ENCODE peak calls at places on chromosomes 3 and 15, in eight cellular contexts. One of them, this sample, is unnamed.

GRCh38 chr3:196757876-196758739 is 18.5 kb downstream of the PAK2 start:
- DNase-seq in Panc1: peak
- DNase-seq in activated B cell treated with CpG ODN at 0.5 μM for 24 hours: no peak
- DNase-seq in uterus: no peak
- DNase-seq in foreskin fibroblast: peak
- DNase-seq in A549: peak
- DNase-seq in HFFc6: peak
- DNase-seq in GM20000: no peak
- DNase-seq in this sample: no peak

GRCh38 chr3:46417841-46418611 is 11.0 kb downstream of the CCRL2 start:
- DNase-seq in A549: no peak
- DNase-seq in foreskin fibroblast: no peak
- DNase-seq in Panc1: no peak
- DNase-seq in activated B cell treated with CpG ODN at 0.5 μM for 24 hours: no peak
- DNase-seq in GM20000: no peak
- DNase-seq in HFFc6: no peak
- DNase-seq in uterus: no peak
- DNase-seq in this sample: no peak

GRCh38 chr3:120445654-120446053 is 5.1 kb downstream of the FSTL1 start:
- DNase-seq in foreskin fibroblast: no peak
- DNase-seq in GM20000: no peak
- DNase-seq in HFFc6: no peak
- DNase-seq in activated B cell treated with CpG ODN at 0.5 μM for 24 hours: no peak
- DNase-seq in Panc1: no peak
- DNase-seq in uterus: no peak
- DNase-seq in A549: no peak
- DNase-seq in this sample: no peak

GRCh38 chr3:82627733-82628132 is 866.3 kb upstream of the GBE1 start:
- DNase-seq in activated B cell treated with CpG ODN at 0.5 μM for 24 hours: no peak
- DNase-seq in HFFc6: no peak
- DNase-seq in GM20000: no peak
- DNase-seq in uterus: no peak
- DNase-seq in Panc1: no peak
- DNase-seq in A549: no peak
- DNase-seq in foreskin fibroblast: no peak
- DNase-seq in this sample: no peak

GRCh38 chr3:140742116-140742515 is 64.3 kb downstream of the TRIM42 start:
- DNase-seq in HFFc6: no peak
- DNase-seq in Panc1: no peak
- DNase-seq in foreskin fibroblast: no peak
- DNase-seq in uterus: no peak
- DNase-seq in A549: no peak
- DNase-seq in activated B cell treated with CpG ODN at 0.5 μM for 24 hours: no peak
- DNase-seq in GM20000: no peak
- DNase-seq in this sample: no peak

GRCh38 chr3:81465510-81465909 is 295.9 kb downstream of the GBE1 start:
- DNase-seq in activated B cell treated with CpG ODN at 0.5 μM for 24 hours: no peak
- DNase-seq in A549: no peak
- DNase-seq in uterus: no peak
- DNase-seq in GM20000: no peak
- DNase-seq in foreskin fibroblast: peak
- DNase-seq in Panc1: no peak
- DNase-seq in HFFc6: no peak
- DNase-seq in this sample: no peak

GRCh38 chr15:68774521-68775293 is 46.0 kb downstream of the ANP32A start:
- DNase-seq in activated B cell treated with CpG ODN at 0.5 μM for 24 hours: no peak
- DNase-seq in GM20000: no peak
- DNase-seq in uterus: no peak
- DNase-seq in Panc1: no peak
- DNase-seq in HFFc6: no peak
- DNase-seq in A549: no peak
- DNase-seq in foreskin fibroblast: peak
- DNase-seq in this sample: no peak

GRCh38 chr15:94205366-94205765 is 26.0 kb upstream of the MCTP2 start:
- DNase-seq in A549: no peak
- DNase-seq in activated B cell treated with CpG ODN at 0.5 μM for 24 hours: no peak
- DNase-seq in GM20000: no peak
- DNase-seq in Panc1: no peak
- DNase-seq in foreskin fibroblast: peak
- DNase-seq in HFFc6: peak
- DNase-seq in uterus: no peak
- DNase-seq in this sample: no peak

GRCh38 chr15:61929452-61929851 is 130.8 kb downstream of the VPS13C start:
- DNase-seq in A549: no peak
- DNase-seq in foreskin fibroblast: no peak
- DNase-seq in Panc1: no peak
- DNase-seq in activated B cell treated with CpG ODN at 0.5 μM for 24 hours: no peak
- DNase-seq in HFFc6: no peak
- DNase-seq in GM20000: no peak
- DNase-seq in uterus: no peak
- DNase-seq in this sample: no peak

GRCh38 chr3:43644443-43644842 is 22.6 kb upstream of the ANO10 start:
- DNase-seq in uterus: no peak
- DNase-seq in HFFc6: no peak
- DNase-seq in A549: no peak
- DNase-seq in foreskin fibroblast: no peak
- DNase-seq in GM20000: no peak
- DNase-seq in activated B cell treated with CpG ODN at 0.5 μM for 24 hours: no peak
- DNase-seq in Panc1: no peak
- DNase-seq in this sample: no peak

GRCh38 chr15:83287541-83288027 is 3.1 kb upstream of the BNC1 start:
- DNase-seq in GM20000: no peak
- DNase-seq in HFFc6: peak
- DNase-seq in foreskin fibroblast: peak
- DNase-seq in Panc1: no peak
- DNase-seq in uterus: no peak
- DNase-seq in activated B cell treated with CpG ODN at 0.5 μM for 24 hours: no peak
- DNase-seq in A549: peak
- DNase-seq in this sample: no peak

GRCh38 chr15:100601158-100601557 is 826 bp downstream of the LINS1 start:
- DNase-seq in activated B cell treated with CpG ODN at 0.5 μM for 24 hours: no peak
- DNase-seq in A549: no peak
- DNase-seq in HFFc6: no peak
- DNase-seq in foreskin fibroblast: peak
- DNase-seq in GM20000: no peak
- DNase-seq in Panc1: no peak
- DNase-seq in uterus: no peak
- DNase-seq in this sample: no peak

GRCh38 chr15:60389261-60390077 is 8.3 kb downstream of the ANXA2 start:
- DNase-seq in activated B cell treated with CpG ODN at 0.5 μM for 24 hours: no peak
- DNase-seq in A549: no peak
- DNase-seq in HFFc6: no peak
- DNase-seq in GM20000: peak
- DNase-seq in uterus: no peak
- DNase-seq in Panc1: no peak
- DNase-seq in foreskin fibroblast: peak
- DNase-seq in this sample: no peak

GRCh38 chr3:16462679-16463078 is 50.8 kb downstream of the RFTN1 start:
- DNase-seq in A549: no peak
- DNase-seq in Panc1: no peak
- DNase-seq in activated B cell treated with CpG ODN at 0.5 μM for 24 hours: no peak
- DNase-seq in GM20000: no peak
- DNase-seq in uterus: no peak
- DNase-seq in HFFc6: no peak
- DNase-seq in foreskin fibroblast: no peak
- DNase-seq in this sample: no peak

GRCh38 chr15:73941044-73941443 is 14.8 kb downstream of the LOXL1 start:
- DNase-seq in Panc1: no peak
- DNase-seq in foreskin fibroblast: peak
- DNase-seq in GM20000: no peak
- DNase-seq in activated B cell treated with CpG ODN at 0.5 μM for 24 hours: no peak
- DNase-seq in A549: peak
- DNase-seq in uterus: no peak
- DNase-seq in HFFc6: peak
- DNase-seq in this sample: no peak

DNA sequence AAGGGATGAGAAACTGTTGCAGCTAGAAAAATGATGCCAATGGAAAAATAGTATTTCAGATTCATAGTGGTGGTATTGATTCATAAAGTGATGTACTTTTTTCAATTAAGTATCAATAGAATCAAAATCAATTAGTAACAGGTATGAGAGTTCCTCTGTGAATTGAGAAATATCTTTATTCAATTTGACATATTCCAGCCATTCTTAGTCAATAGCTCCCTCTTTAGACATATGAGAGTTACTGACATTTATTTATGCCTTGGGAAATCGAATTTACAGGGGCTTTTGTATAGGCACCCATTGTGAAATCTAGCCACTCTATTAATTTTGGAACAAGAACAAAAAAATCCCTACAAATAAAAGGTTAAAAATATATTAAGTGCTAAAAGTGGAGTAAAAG is 386.9 kb upstream of the CNTN3 start:
- DNase-seq in activated B cell treated with CpG ODN at 0.5 μM for 24 hours: no peak
- DNase-seq in A549: peak
- DNase-seq in uterus: no peak
- DNase-seq in HFFc6: no peak
- DNase-seq in GM20000: no peak
- DNase-seq in foreskin fibroblast: peak
- DNase-seq in Panc1: no peak
- DNase-seq in this sample: no peak
- TF ChIP-seq CTCF in activated B cell treated with CpG ODN at 0.5 μM for 24 hours: no peak
- TF ChIP-seq CTCF in A549: no peak
- TF ChIP-seq CTCF in uterus: no peak
- TF ChIP-seq CTCF in HFFc6: peak
- TF ChIP-seq CTCF in GM20000: no peak
- TF ChIP-seq CTCF in foreskin fibroblast: peak
- TF ChIP-seq CTCF in Panc1: no peak
- TF ChIP-seq CTCF in this sample: peak

DNA sequence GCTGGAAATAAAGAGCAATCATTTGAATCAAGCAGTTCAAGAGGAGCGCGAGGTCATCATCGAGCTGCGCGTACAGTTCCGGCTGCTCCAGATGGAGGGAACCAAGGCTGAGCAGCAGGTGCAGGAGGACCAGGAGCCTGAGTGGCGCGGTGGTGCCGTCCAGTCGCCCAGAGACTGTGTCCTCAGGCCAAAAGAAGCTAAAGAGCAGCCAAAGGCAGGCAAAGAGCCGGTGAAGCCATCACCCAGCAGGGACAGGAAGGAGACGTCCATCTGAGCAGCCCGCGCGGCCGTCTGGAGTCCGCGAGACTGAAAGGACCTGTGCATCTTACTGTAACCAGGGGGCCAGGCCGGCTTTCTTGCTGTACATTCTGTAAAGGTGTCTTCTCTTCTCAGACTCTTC is 277.2 kb upstream of the TTC14 start:
- DNase-seq in foreskin fibroblast: no peak
- DNase-seq in activated B cell treated with CpG ODN at 0.5 μM for 24 hours: no peak
- DNase-seq in uterus: no peak
- DNase-seq in GM20000: no peak
- DNase-seq in HFFc6: no peak
- DNase-seq in A549: no peak
- DNase-seq in Panc1: no peak
- DNase-seq in this sample: no peak
- TF ChIP-seq CTCF in foreskin fibroblast: no peak
- TF ChIP-seq CTCF in activated B cell treated with CpG ODN at 0.5 μM for 24 hours: no peak
- TF ChIP-seq CTCF in uterus: no peak
- TF ChIP-seq CTCF in GM20000: no peak
- TF ChIP-seq CTCF in HFFc6: no peak
- TF ChIP-seq CTCF in A549: no peak
- TF ChIP-seq CTCF in Panc1: no peak
- TF ChIP-seq CTCF in this sample: no peak

GRCh38 chr15:70505971-70506887 is 257.1 kb downstream of the UACA start:
- DNase-seq in A549: no peak
- DNase-seq in GM20000: no peak
- DNase-seq in Panc1: no peak
- DNase-seq in HFFc6: no peak
- DNase-seq in activated B cell treated with CpG ODN at 0.5 μM for 24 hours: no peak
- DNase-seq in foreskin fibroblast: no peak
- DNase-seq in uterus: no peak
- DNase-seq in this sample: no peak

GRCh38 chr15:70504988-70505387 is 258.4 kb downstream of the UACA start:
- DNase-seq in uterus: no peak
- DNase-seq in HFFc6: no peak
- DNase-seq in activated B cell treated with CpG ODN at 0.5 μM for 24 hours: no peak
- DNase-seq in Panc1: no peak
- DNase-seq in foreskin fibroblast: no peak
- DNase-seq in A549: no peak
- DNase-seq in GM20000: no peak
- DNase-seq in this sample: no peak

GRCh38 chr15:70503798-70504304 is 259.5 kb downstream of the UACA start:
- DNase-seq in Panc1: no peak
- DNase-seq in uterus: no peak
- DNase-seq in HFFc6: no peak
- DNase-seq in A549: no peak
- DNase-seq in foreskin fibroblast: no peak
- DNase-seq in activated B cell treated with CpG ODN at 0.5 μM for 24 hours: no peak
- DNase-seq in GM20000: no peak
- DNase-seq in this sample: no peak

GRCh38 chr15:70504305-70504951 is 258.9 kb downstream of the UACA start:
- DNase-seq in Panc1: no peak
- DNase-seq in GM20000: peak
- DNase-seq in A549: peak
- DNase-seq in activated B cell treated with CpG ODN at 0.5 μM for 24 hours: peak
- DNase-seq in uterus: peak
- DNase-seq in foreskin fibroblast: peak
- DNase-seq in HFFc6: peak
- DNase-seq in this sample: no peak

GRCh38 chr15:70505411-70505919 is 257.9 kb downstream of the UACA start:
- DNase-seq in A549: peak
- DNase-seq in foreskin fibroblast: peak
- DNase-seq in Panc1: peak
- DNase-seq in GM20000: no peak
- DNase-seq in uterus: no peak
- DNase-seq in HFFc6: peak
- DNase-seq in activated B cell treated with CpG ODN at 0.5 μM for 24 hours: no peak
- DNase-seq in this sample: no peak
- TF ChIP-seq CTCF in A549: no peak
- TF ChIP-seq CTCF in foreskin fibroblast: no peak
- TF ChIP-seq CTCF in Panc1: no peak
- TF ChIP-seq CTCF in GM20000: no peak
- TF ChIP-seq CTCF in uterus: no peak
- TF ChIP-seq CTCF in HFFc6: no peak
- TF ChIP-seq CTCF in activated B cell treated with CpG ODN at 0.5 μM for 24 hours: no peak
- TF ChIP-seq CTCF in this sample: no peak

GRCh38 chr3:192817506-192817905 is 90.2 kb upstream of the FGF12 start:
- DNase-seq in A549: no peak
- DNase-seq in HFFc6: no peak
- DNase-seq in activated B cell treated with CpG ODN at 0.5 μM for 24 hours: no peak
- DNase-seq in uterus: no peak
- DNase-seq in GM20000: no peak
- DNase-seq in foreskin fibroblast: no peak
- DNase-seq in Panc1: no peak
- DNase-seq in this sample: no peak

GRCh38 chr3:192818126-192818525 is 90.8 kb upstream of the FGF12 start:
- DNase-seq in Panc1: no peak
- DNase-seq in activated B cell treated with CpG ODN at 0.5 μM for 24 hours: no peak
- DNase-seq in HFFc6: no peak
- DNase-seq in A549: no peak
- DNase-seq in uterus: no peak
- DNase-seq in foreskin fibroblast: peak
- DNase-seq in GM20000: no peak
- DNase-seq in this sample: no peak

GRCh38 chr3:192816274-192816853 is 89.0 kb upstream of the FGF12 start:
- DNase-seq in activated B cell treated with CpG ODN at 0.5 μM for 24 hours: no peak
- DNase-seq in A549: peak
- DNase-seq in Panc1: peak
- DNase-seq in uterus: no peak
- DNase-seq in foreskin fibroblast: peak
- DNase-seq in HFFc6: peak
- DNase-seq in GM20000: no peak
- DNase-seq in this sample: peak

GRCh38 chr3:192817053-192817452 is 89.7 kb upstream of the FGF12 start:
- DNase-seq in foreskin fibroblast: peak
- DNase-seq in uterus: no peak
- DNase-seq in activated B cell treated with CpG ODN at 0.5 μM for 24 hours: no peak
- DNase-seq in Panc1: no peak
- DNase-seq in A549: no peak
- DNase-seq in HFFc6: peak
- DNase-seq in GM20000: peak
- DNase-seq in this sample: no peak

GRCh38 chr3:192812736-192813383 is 85.5 kb upstream of the FGF12 start:
- DNase-seq in HFFc6: peak
- DNase-seq in A549: peak
- DNase-seq in uterus: no peak
- DNase-seq in Panc1: peak
- DNase-seq in GM20000: no peak
- DNase-seq in activated B cell treated with CpG ODN at 0.5 μM for 24 hours: no peak
- DNase-seq in foreskin fibroblast: peak
- DNase-seq in this sample: no peak
- TF ChIP-seq CTCF in HFFc6: peak
- TF ChIP-seq CTCF in A549: peak
- TF ChIP-seq CTCF in uterus: peak
- TF ChIP-seq CTCF in Panc1: peak
- TF ChIP-seq CTCF in GM20000: no peak
- TF ChIP-seq CTCF in activated B cell treated with CpG ODN at 0.5 μM for 24 hours: no peak
- TF ChIP-seq CTCF in foreskin fibroblast: peak
- TF ChIP-seq CTCF in this sample: peak